ENCODE peak calls at places on chromosomes 12 and 14, in six cellular contexts. A, O, I, S, P and G are unnamed samples.

GRCh38 chr12:119008691-119009221 is 27.4 kb downstream of the SRRM4 start:
- DNase-seq in A (no peak), O (peak; percentile 52), I (no peak), S (no peak), P (no peak), G (no peak)

GRCh38 chr14:59695198-59695597 is 118.6 kb upstream of the CCDC175 start:
- DNase-seq in A (no peak), O (no peak), I (no peak), S (no peak), P (peak; percentile 7), G (no peak)

GRCh38 chr12:123893276-123893675 is 79.4 kb downstream of the CCDC92 start:
- DNase-seq in A (no peak), O (no peak), I (no peak), S (no peak), P (no peak), G (no peak)

GRCh38 chr14:72513994-72514659 is 379.8 kb downstream of the DPF3 start:
- DNase-seq in A (no peak), O (peak; percentile 50), I (no peak), S (no peak), P (peak; percentile 57), G (peak; percentile 52)

GRCh38 chr12:62647586-62647985 is 181.0 kb downstream of the MON2 start:
- DNase-seq in A (no peak), O (no peak), I (peak; percentile 52), S (peak; percentile 29), P (no peak), G (no peak)

GRCh38 chr14:71203306-71203705 is 296.0 kb downstream of the PCNX1 start:
- DNase-seq in A (no peak), O (no peak), I (no peak), S (no peak), P (no peak), G (peak; percentile 67)

GRCh38 chr12:106760184-106760531 is 14.3 kb upstream of the RIC8B start:
- DNase-seq in A (no peak), O (no peak), I (no peak), S (no peak), P (no peak), G (peak; percentile 18)

GRCh38 chr12:12442548-12443071 is 85.7 kb downstream of the BORCS5 start:
- DNase-seq in A (no peak), O (no peak), I (no peak), S (no peak), P (peak; percentile 77), G (peak; percentile 80)

GRCh38 chr12:113105606-113106271 is 29.8 kb downstream of the RASAL1 start:
- DNase-seq in A (no peak), O (no peak), I (no peak), S (no peak), P (no peak), G (no peak)

GRCh38 chr12:2255301-2255700 is 202.5 kb downstream of the CACNA1C start:
- DNase-seq in A (no peak), O (no peak), I (no peak), S (no peak), P (no peak), G (no peak)

GRCh38 chr12:110790301-110790700 is 47.6 kb upstream of the PPP1CC start:
- DNase-seq in A (no peak), O (no peak), I (no peak), S (no peak), P (no peak), G (peak; percentile 21)

GRCh38 chr12:43789941-43790340 is 16.2 kb downstream of the TWF1 start:
- DNase-seq in A (no peak), O (no peak), I (no peak), S (no peak), P (peak; percentile 48), G (peak; percentile 50)

GRCh38 chr14:65813760-65814387 is 401.3 kb downstream of the FUT8 start:
- DNase-seq in A (no peak), O (no peak), I (no peak), S (no peak), P (no peak), G (no peak)

GRCh38 chr14:65810326-65810725 is 397.8 kb downstream of the FUT8 start:
- DNase-seq in A (peak; percentile 30), O (no peak), I (no peak), S (no peak), P (no peak), G (no peak)

GRCh38 chr14:65817011-65817410 is 404.5 kb downstream of the FUT8 start:
- DNase-seq in A (no peak), O (no peak), I (no peak), S (no peak), P (no peak), G (no peak)

GRCh38 chr14:65819567-65819966 is 407.0 kb downstream of the FUT8 start:
- DNase-seq in A (no peak), O (no peak), I (no peak), S (no peak), P (no peak), G (no peak)

GRCh38 chr14:65815127-65815526 is 402.6 kb downstream of the FUT8 start:
- DNase-seq in A (no peak), O (no peak), I (no peak), S (no peak), P (no peak), G (no peak)
- TF ChIP-seq CTCF in A (no peak), O (no peak), I (no peak), S (no peak), P (no peak), G (no peak)

GRCh38 chr14:104689620-104690265 is 325 bp downstream of the INF2 start:
- DNase-seq in A (no peak), O (no peak), I (no peak), S (no peak), P (no peak), G (peak; percentile 17)
- TF ChIP-seq CTCF in A (no peak), O (no peak), I (no peak), S (no peak), P (no peak), G (no peak)

GRCh38 chr12:41661141-41661540 is 473.0 kb downstream of the PDZRN4 start:
- DNase-seq in A (no peak), O (no peak), I (no peak), S (no peak), P (no peak), G (no peak)

GRCh38 chr12:41663487-41664258 is 475.6 kb downstream of the PDZRN4 start:
- DNase-seq in A (peak; percentile 9), O (no peak), I (no peak), S (no peak), P (peak; percentile 22), G (peak; percentile 1)
- TF ChIP-seq CTCF in A (peak; percentile 67), O (no peak), I (peak; percentile 50), S (peak; percentile 44), P (peak; percentile 36), G (peak; percentile 27)

GRCh38 chr12:53996188-53996885 is 3.6 kb upstream of the HOXC9 start:
- DNase-seq in A (no peak), O (peak; percentile 67), I (no peak), S (no peak), P (no peak), G (no peak)

GRCh38 chr12:53994691-53995310 is 5.2 kb upstream of the HOXC9 start:
- DNase-seq in A (no peak), O (no peak), I (no peak), S (no peak), P (no peak), G (no peak)

GRCh38 chr12:53994268-53994690 is 5.7 kb upstream of the HOXC9 start:
- DNase-seq in A (no peak), O (no peak), I (no peak), S (no peak), P (no peak), G (no peak)

GRCh38 chr12:53996886-53997217 is 3.1 kb upstream of the HOXC9 start:
- DNase-seq in A (no peak), O (no peak), I (no peak), S (no peak), P (no peak), G (no peak)

GRCh38 chr12:53995311-53996187 is 4.4 kb upstream of the HOXC9 start:
- DNase-seq in A (no peak), O (peak; percentile 80), I (no peak), S (no peak), P (no peak), G (no peak)
- TF ChIP-seq CTCF in A (no peak), O (no peak), I (no peak), S (no peak), P (no peak), G (no peak)

DNA sequence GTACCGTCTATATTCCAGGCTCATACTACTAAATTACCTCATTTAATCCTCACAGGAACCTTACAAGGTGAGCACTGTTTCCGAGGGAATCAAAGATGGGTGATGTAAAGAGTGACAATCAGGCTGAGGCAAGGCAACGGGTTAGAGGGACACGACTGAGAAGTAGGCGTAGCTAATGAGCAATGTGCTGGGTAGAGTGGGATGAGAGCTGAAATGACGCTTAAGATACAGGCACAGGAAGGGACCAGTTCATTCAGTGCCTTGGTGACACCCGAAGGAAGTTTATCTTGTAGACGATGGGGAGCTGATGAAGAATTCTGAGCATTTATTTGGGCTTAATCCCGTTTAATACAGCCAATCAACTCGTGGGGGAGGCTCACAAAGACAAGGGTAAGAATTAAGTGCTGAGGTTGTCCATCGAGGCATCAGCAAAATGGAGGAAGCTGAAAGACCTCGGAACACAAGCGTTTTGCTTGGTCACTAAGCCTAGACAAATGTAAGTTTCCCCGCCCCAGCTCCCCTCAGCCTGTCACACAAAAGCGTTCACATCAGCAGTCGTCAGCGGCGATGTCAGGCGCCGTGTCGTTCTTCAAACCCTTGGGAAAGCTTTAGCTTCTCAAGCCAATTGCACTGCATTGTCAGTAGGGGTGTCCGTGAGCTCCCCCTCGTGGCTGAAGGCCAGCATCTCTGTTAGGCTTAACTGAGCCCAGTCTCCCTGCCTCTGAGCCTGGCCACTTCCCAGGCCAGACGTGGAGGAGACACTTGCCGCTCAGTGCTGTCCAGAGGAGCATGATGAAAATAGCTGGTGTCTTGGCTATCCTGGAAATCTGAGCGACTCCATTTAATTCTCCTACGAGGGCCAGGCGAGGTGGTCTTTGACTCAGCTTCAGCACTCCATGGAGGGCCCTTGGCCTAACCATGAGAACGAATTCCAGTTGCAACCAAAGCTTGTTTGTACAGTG is 288.5 kb upstream of the G2E3 start:
- DNase-seq in A (peak; percentile 88), O (peak; percentile 93), I (peak; percentile 70), S (peak; percentile 87), P (peak; percentile 83), G (peak; percentile 74)
- TF ChIP-seq CTCF in A (peak; percentile 84), O (peak; percentile 92), I (peak; percentile 92), S (peak; percentile 87), P (peak; percentile 99), G (peak; percentile 92)